ENCODE peak calls at places on chromosomes 6 and 20, in seven cellular contexts. I is breast epithelium, Y is sigmoid colon, G is ovary, V is IMR-90, M is spleen, W is heart left ventricle. E is an unnamed sample.

GRCh38 chr6:117267766-117268534 is 2.6 kb downstream of the VGLL2 start:
- DNase-seq in I (no peak), Y (no peak), G (no peak), V (no peak), M (no peak), W (no peak), E (no peak)

GRCh38 chr6:4936681-4937041 is 67.2 kb downstream of the RPP40 start:
- DNase-seq in I (no peak), Y (no peak), G (no peak), V (peak), M (no peak), W (no peak), E (peak)

GRCh38 chr6:36679043-36679821 is 718 bp downstream of the CDKN1A start:
- DNase-seq in I (peak), Y (peak), G (peak), V (peak), M (peak), W (peak), E (peak)

GRCh38 chr6:116335612-116336011 is 35.1 kb upstream of the DSE start:
- DNase-seq in I (no peak), Y (no peak), G (no peak), V (no peak), M (no peak), W (no peak), E (no peak)

GRCh38 chr6:89079611-89080213 is 839 bp upstream of the PNRC1 start:
- DNase-seq in I (no peak), Y (peak), G (peak), V (peak), M (peak), W (peak), E (peak)

GRCh38 chr6:128024976-128025375 is 124.1 kb upstream of the THEMIS start:
- DNase-seq in I (no peak), Y (no peak), G (no peak), V (no peak), M (no peak), W (no peak), E (no peak)

GRCh38 chr6:5285526-5285925 is 24.2 kb downstream of the FARS2 start:
- DNase-seq in I (no peak), Y (no peak), G (no peak), V (no peak), M (no peak), W (no peak), E (no peak)

GRCh38 chr20:3819413-3820047 is 817 bp upstream of the AP5S1 start:
- DNase-seq in I (no peak), Y (peak), G (peak), V (no peak), M (peak), W (no peak), E (no peak)

GRCh38 chr20:62066983-62067433 is 1.3 kb upstream of the TAF4 start:
- DNase-seq in I (peak), Y (no peak), G (peak), V (no peak), M (peak), W (no peak), E (no peak)

GRCh38 chr6:6717008-6717763 is 128.7 kb downstream of the LY86 start:
- DNase-seq in I (no peak), Y (no peak), G (no peak), V (no peak), M (no peak), W (no peak), E (no peak)

GRCh38 chr6:146041282-146041681 is 12.4 kb downstream of the GRM1 start:
- DNase-seq in I (no peak), Y (no peak), G (no peak), V (no peak), M (no peak), W (no peak), E (no peak)

GRCh38 chr6:132907231-132907630 is 92.9 kb downstream of the RPS12 start:
- DNase-seq in I (no peak), Y (no peak), G (no peak), V (peak), M (no peak), W (no peak), E (no peak)

GRCh38 chr20:39059036-39059435 is 96.9 kb downstream of the DHX35 start:
- DNase-seq in I (no peak), Y (no peak), G (no peak), V (no peak), M (no peak), W (no peak), E (no peak)

GRCh38 chr20:16803965-16804792 is 56.0 kb downstream of the OTOR start:
- DNase-seq in I (no peak), Y (peak), G (peak), V (peak), M (no peak), W (peak), E (no peak)

GRCh38 chr6:75946146-75946831 is 126.2 kb downstream of the IMPG1 start:
- DNase-seq in I (no peak), Y (no peak), G (no peak), V (no peak), M (no peak), W (no peak), E (no peak)

GRCh38 chr6:126020305-126021050 is 34.1 kb downstream of the TRMT11 start:
- DNase-seq in I (no peak), Y (no peak), G (no peak), V (peak), M (no peak), W (no peak), E (no peak)

GRCh38 chr20:7136886-7137285 is 369.4 kb downstream of the BMP2 start:
- DNase-seq in I (no peak), Y (no peak), G (no peak), V (no peak), M (no peak), W (no peak), E (no peak)

GRCh38 chr20:309306-309840 is 12.0 kb downstream of the ZCCHC3 start:
- DNase-seq in I (no peak), Y (no peak), G (no peak), V (peak), M (no peak), W (no peak), E (no peak)

GRCh38 chr20:926646-927045 is 10.5 kb upstream of the ANGPT4 start:
- DNase-seq in I (no peak), Y (no peak), G (no peak), V (no peak), M (no peak), W (no peak), E (no peak)

GRCh38 chr6:4287811-4288244 is 152.5 kb upstream of the ECI2 start:
- DNase-seq in I (no peak), Y (no peak), G (no peak), V (no peak), M (no peak), W (peak), E (no peak)

GRCh38 chr20:25399038-25399430 is 8.4 kb upstream of the ABHD12 start:
- DNase-seq in I (no peak), Y (no peak), G (no peak), V (peak), M (no peak), W (peak), E (peak)

GRCh38 chr6:37663016-37663810 is 34.5 kb downstream of the MDGA1 start:
- DNase-seq in I (no peak), Y (no peak), G (no peak), V (peak), M (no peak), W (no peak), E (no peak)

GRCh38 chr6:99467509-99468106 is 42.5 kb upstream of the PNISR start:
- DNase-seq in I (no peak), Y (no peak), G (no peak), V (peak), M (no peak), W (no peak), E (no peak)

GRCh38 chr20:54043044-54043967 is 27.1 kb downstream of the BCAS1 start:
- DNase-seq in I (no peak), Y (no peak), G (no peak), V (no peak), M (no peak), W (no peak), E (no peak)

GRCh38 chr6:15500901-15501805 is 161.7 kb downstream of the DTNBP1 start:
- DNase-seq in I (peak), Y (peak), G (no peak), V (no peak), M (peak), W (no peak), E (no peak)

GRCh38 chr6:154241570-154241969 is 115.0 kb downstream of the IPCEF1 start:
- DNase-seq in I (no peak), Y (no peak), G (no peak), V (no peak), M (no peak), W (no peak), E (no peak)

GRCh38 chr6:32074996-32075532 is 34.1 kb downstream of the TNXB start:
- DNase-seq in I (no peak), Y (no peak), G (no peak), V (peak), M (no peak), W (no peak), E (no peak)

GRCh38 chr6:93792751-93793150 is 373.4 kb upstream of the EPHA7 start:
- DNase-seq in I (no peak), Y (no peak), G (no peak), V (peak), M (no peak), W (no peak), E (no peak)

GRCh38 chr20:41174782-41175181 is 37.4 kb downstream of the PLCG1 start:
- DNase-seq in I (peak), Y (no peak), G (no peak), V (peak), M (peak), W (peak), E (peak)

GRCh38 chr6:75076009-75076408 is 129.8 kb downstream of the COL12A1 start:
- DNase-seq in I (no peak), Y (no peak), G (no peak), V (no peak), M (no peak), W (no peak), E (no peak)

GRCh38 chr6:27809939-27810767 is 102.0 kb downstream of the OR2B2 start:
- DNase-seq in I (peak), Y (peak), G (peak), V (peak), M (peak), W (peak), E (peak)

GRCh38 chr6:126661646-126662045 is 321.7 kb downstream of the CENPW start:
- DNase-seq in I (no peak), Y (no peak), G (no peak), V (peak), M (no peak), W (no peak), E (no peak)

GRCh38 chr6:116476021-116476678 is 15.0 kb downstream of the CALHM6 start:
- DNase-seq in I (no peak), Y (no peak), G (no peak), V (peak), M (no peak), W (no peak), E (no peak)

GRCh38 chr6:39225543-39225942 is 3.7 kb downstream of the KCNK5 start:
- DNase-seq in I (no peak), Y (no peak), G (no peak), V (no peak), M (no peak), W (no peak), E (no peak)

GRCh38 chr20:45087115-45087785 is 13.7 kb downstream of the KCNS1 start:
- DNase-seq in I (no peak), Y (no peak), G (no peak), V (no peak), M (no peak), W (no peak), E (no peak)

GRCh38 chr6:44925100-44925739 is 402.9 kb upstream of the RUNX2 start:
- DNase-seq in I (no peak), Y (no peak), G (no peak), V (peak), M (no peak), W (no peak), E (no peak)

GRCh38 chr20:13295637-13296036 is 74.6 kb downstream of the ISM1 start:
- DNase-seq in I (no peak), Y (no peak), G (no peak), V (no peak), M (no peak), W (no peak), E (no peak)

GRCh38 chr6:111642463-111643158 is 36.9 kb upstream of the TRAF3IP2 start:
- DNase-seq in I (no peak), Y (peak), G (no peak), V (peak), M (no peak), W (peak), E (peak)

GRCh38 chr6:41644297-41644879 is 6.1 kb downstream of the MDFI start:
- DNase-seq in I (no peak), Y (no peak), G (no peak), V (no peak), M (peak), W (no peak), E (no peak)

GRCh38 chr20:37925265-37926165 is 22.6 kb downstream of the VSTM2L start:
- DNase-seq in I (no peak), Y (no peak), G (no peak), V (no peak), M (no peak), W (no peak), E (no peak)

DNA sequence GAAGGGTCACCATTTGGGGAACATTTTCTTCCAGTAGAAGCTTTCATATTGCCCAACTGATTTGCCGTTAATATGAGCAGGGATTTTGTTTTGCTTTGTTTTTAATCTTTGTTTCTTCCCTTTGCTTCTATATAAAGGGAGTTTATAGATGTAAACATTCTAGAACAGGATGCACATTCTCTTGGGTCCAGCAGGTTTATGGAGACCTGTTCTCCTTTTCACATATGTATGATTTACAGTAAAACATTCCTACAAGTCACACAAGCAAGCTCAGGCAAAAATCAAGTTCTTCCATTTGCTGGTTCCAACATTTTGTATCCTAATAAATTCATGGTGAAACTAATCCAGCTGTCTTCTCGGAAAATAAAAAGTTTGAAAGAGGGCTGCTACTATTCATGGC is 1082.4 kb upstream of the FLRT3 start:
- DNase-seq in I (no peak), Y (no peak), G (no peak), V (no peak), M (no peak), W (no peak), E (no peak)
- H3K4me3 ChIP-seq in I (no peak), Y (no peak), G (no peak), V (no peak), M (no peak), W (no peak), E (no peak)

GRCh38 chr20:23106271-23106851 is 20.2 kb upstream of the CD93 start:
- DNase-seq in I (no peak), Y (no peak), G (no peak), V (peak), M (peak), W (peak), E (no peak)
- TF ChIP-seq POLR2A in I (no peak), Y (no peak), G (no peak), V (no peak), M (no peak), W (peak), E (no peak)

GRCh38 chr6:90167514-90168379 is 128.9 kb downstream of the BACH2 start:
- DNase-seq in I (no peak), Y (no peak), G (no peak), V (no peak), M (no peak), W (no peak), E (no peak)

GRCh38 chr6:90169328-90169886 is 127.2 kb downstream of the BACH2 start:
- DNase-seq in I (no peak), Y (no peak), G (no peak), V (no peak), M (no peak), W (peak), E (no peak)

GRCh38 chr6:90173262-90173926 is 123.2 kb downstream of the BACH2 start:
- DNase-seq in I (no peak), Y (no peak), G (no peak), V (no peak), M (no peak), W (no peak), E (no peak)

GRCh38 chr6:90170601-90171000 is 126.0 kb downstream of the BACH2 start:
- DNase-seq in I (no peak), Y (no peak), G (no peak), V (no peak), M (no peak), W (no peak), E (no peak)

GRCh38 chr6:90168693-90169131 is 127.9 kb downstream of the BACH2 start:
- DNase-seq in I (no peak), Y (no peak), G (no peak), V (peak), M (no peak), W (no peak), E (no peak)
- H3K27ac ChIP-seq in I (no peak), Y (no peak), G (no peak), V (no peak), M (no peak), W (peak), E (peak)

GRCh38 chr6:21110684-21111398 is 482.7 kb upstream of the SOX4 start:
- DNase-seq in I (no peak), Y (no peak), G (no peak), V (no peak), M (no peak), W (no peak), E (no peak)
- H3K4me3 ChIP-seq in I (no peak), Y (no peak), G (no peak), V (no peak), M (no peak), W (no peak), E (no peak)

DNA sequence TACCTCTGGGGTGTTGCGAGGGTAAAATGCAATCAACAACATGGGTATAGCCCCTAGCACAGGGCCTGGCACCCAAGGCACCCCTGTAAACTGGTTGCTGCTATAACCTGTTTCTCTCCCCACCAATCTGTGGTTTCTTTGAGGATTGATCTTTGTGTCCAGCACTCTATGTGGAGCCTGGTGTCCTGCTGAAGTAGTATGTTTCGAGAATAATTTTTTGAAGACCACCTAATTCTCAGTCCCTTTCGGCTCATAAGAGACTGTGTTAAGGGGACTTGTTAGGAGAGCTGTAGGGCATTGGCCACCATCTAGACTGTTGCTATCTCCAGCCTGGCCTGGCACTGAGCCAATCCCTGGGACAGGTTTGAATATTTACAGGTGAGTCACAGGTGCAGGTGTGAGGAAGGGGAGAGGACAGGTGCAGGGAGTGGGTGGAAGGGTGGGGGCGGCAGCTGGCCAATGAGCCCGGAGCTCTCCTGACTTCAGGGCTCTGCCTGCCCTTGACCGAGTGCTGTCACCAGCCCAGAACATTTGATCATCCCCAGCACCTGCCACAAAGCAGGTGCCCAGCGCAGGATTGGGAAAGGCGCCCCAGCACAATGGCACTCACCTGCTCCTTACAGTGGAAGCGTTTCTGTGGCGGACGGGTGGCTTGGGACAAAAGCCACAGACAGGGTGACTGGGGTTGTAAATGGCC is 8.1 kb upstream of the C20orf144 start:
- DNase-seq in I (peak), Y (peak), G (peak), V (no peak), M (peak), W (no peak), E (peak)
- TF ChIP-seq POLR2A in I (no peak), Y (no peak), G (no peak), V (no peak), M (no peak), W (no peak), E (no peak)

GRCh38 chr6:26365633-26365995 is 616 bp downstream of the BTN3A2 start:
- DNase-seq in I (no peak), Y (no peak), G (no peak), V (no peak), M (no peak), W (no peak), E (no peak)
- H3K27ac ChIP-seq in I (peak), Y (peak), G (peak), V (peak), M (peak), W (peak), E (peak)

GRCh38 chr6:135852775-135853174 is 1.3 kb downstream of the PDE7B start:
- DNase-seq in I (no peak), Y (no peak), G (no peak), V (peak), M (no peak), W (no peak), E (no peak)
- H3K4me3 ChIP-seq in I (peak), Y (peak), G (peak), V (peak), M (no peak), W (peak), E (peak)

E was measured in uterus.